ENCODE peak calls at places on chromosomes 7 and 10, in seven cellular contexts. A, X, I, O, M, L and E are unnamed samples.

GRCh38 chr10:131354380-131354779 is 42.9 kb upstream of the TCERG1L start:
- DNase-seq in X (no peak), I (no peak), L (no peak), A (no peak), O (peak), M (peak), E (peak)

GRCh38 chr7:26474596-26474995 is 182.9 kb downstream of the SNX10 start:
- DNase-seq in I (no peak), A (no peak), M (no peak), L (no peak), X (no peak), O (no peak), E (no peak)

GRCh38 chr7:55206235-55207029 is 158.7 kb upstream of the LANCL2 start:
- DNase-seq in L (no peak), A (no peak), M (no peak), X (no peak), I (no peak), O (no peak), E (no peak)

GRCh38 chr7:102404005-102404861 is 8.1 kb downstream of the PRKRIP1 start:
- DNase-seq in M (peak), X (peak), I (peak), O (peak), A (peak), L (no peak), E (peak)

GRCh38 chr10:30781571-30782542 is 152.3 kb upstream of the LYZL2 start:
- DNase-seq in X (no peak), M (no peak), O (no peak), A (peak), I (no peak), L (no peak), E (no peak)

GRCh38 chr10:18409599-18410397 is 241.6 kb downstream of the NSUN6 start:
- DNase-seq in O (no peak), A (no peak), L (no peak), X (no peak), I (no peak), M (no peak), E (no peak)

GRCh38 chr7:101632641-101633040 is 3.5 kb upstream of the MYL10 start:
- DNase-seq in O (no peak), X (no peak), I (peak), A (no peak), L (no peak), M (no peak), E (no peak)

GRCh38 chr10:47290338-47290737 is 9.7 kb upstream of the GDF10 start:
- DNase-seq in A (no peak), X (no peak), I (no peak), M (no peak), O (no peak), L (no peak), E (no peak)

GRCh38 chr7:69610675-69611037 is 12.4 kb downstream of the AUTS2 start:
- DNase-seq in I (no peak), M (no peak), L (no peak), O (no peak), A (no peak), X (no peak), E (no peak)

GRCh38 chr7:138603549-138604324 is 97.4 kb downstream of the SVOPL start:
- DNase-seq in L (no peak), X (no peak), A (no peak), I (no peak), M (no peak), O (no peak), E (peak)

GRCh38 chr7:117401293-117402002 is 25.8 kb downstream of the ASZ1 start:
- DNase-seq in M (no peak), O (peak), I (no peak), A (no peak), X (peak), L (no peak), E (peak)

GRCh38 chr10:60281792-60282353 is 107.8 kb downstream of the ANK3 start:
- DNase-seq in M (no peak), A (no peak), O (peak), I (no peak), L (no peak), X (no peak), E (no peak)

GRCh38 chr10:103612462-103613365 is 119.2 kb downstream of the NEURL1 start:
- DNase-seq in A (no peak), I (no peak), O (peak), L (no peak), X (no peak), M (no peak), E (no peak)

GRCh38 chr7:102991540-102992214 is 78.9 kb downstream of the LRRC17 start:
- DNase-seq in O (peak), I (peak), X (peak), A (no peak), L (no peak), M (no peak), E (peak)

GRCh38 chr10:32582946-32583345 is 137.0 kb downstream of the CCDC7 start:
- DNase-seq in I (no peak), O (no peak), M (no peak), L (no peak), A (no peak), X (no peak), E (no peak)

GRCh38 chr7:139774376-139774775 is 3.4 kb downstream of the HIPK2 start:
- DNase-seq in M (no peak), A (no peak), X (no peak), I (no peak), L (no peak), O (no peak), E (no peak)

GRCh38 chr7:34108150-34108549 is 202.8 kb downstream of the BMPER start:
- DNase-seq in X (no peak), M (no peak), L (no peak), I (no peak), A (no peak), O (no peak), E (no peak)

DNA sequence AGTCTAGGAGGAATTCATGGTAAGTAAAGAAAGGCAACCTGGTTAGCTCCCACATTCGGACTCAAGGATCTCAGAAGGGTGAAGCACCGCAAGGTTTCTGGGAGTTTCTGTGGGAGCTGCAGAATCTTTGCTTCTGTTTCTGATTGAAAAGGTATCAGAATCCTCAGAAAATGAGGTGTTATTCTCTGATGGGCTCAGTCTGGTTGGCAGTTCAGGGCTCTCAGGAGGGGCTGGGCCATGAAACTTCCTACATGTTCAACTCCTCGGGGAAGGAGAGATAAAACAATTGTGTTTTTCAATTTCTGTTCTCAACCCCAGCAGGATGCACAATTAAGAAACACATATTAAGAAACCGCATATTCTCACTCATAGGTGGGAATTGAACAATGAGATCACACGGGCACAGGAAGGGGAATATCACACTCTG is 9.1 kb downstream of the OR2A7 start:
- DNase-seq in L (no peak), X (no peak), I (no peak), A (peak), O (no peak), M (no peak), E (no peak)
- TF ChIP-seq SP1 in L (no peak), X (no peak), I (no peak), A (no peak), O (no peak), M (no peak), E (no peak)

GRCh38 chr10:6737758-6738463 is 157.8 kb upstream of the PRKCQ start:
- DNase-seq in A (no peak), M (no peak), X (peak), O (no peak), I (no peak), L (no peak), E (no peak)
- TF ChIP-seq SP1 in A (no peak), M (no peak), X (no peak), O (no peak), I (no peak), L (no peak), E (no peak)

DNA sequence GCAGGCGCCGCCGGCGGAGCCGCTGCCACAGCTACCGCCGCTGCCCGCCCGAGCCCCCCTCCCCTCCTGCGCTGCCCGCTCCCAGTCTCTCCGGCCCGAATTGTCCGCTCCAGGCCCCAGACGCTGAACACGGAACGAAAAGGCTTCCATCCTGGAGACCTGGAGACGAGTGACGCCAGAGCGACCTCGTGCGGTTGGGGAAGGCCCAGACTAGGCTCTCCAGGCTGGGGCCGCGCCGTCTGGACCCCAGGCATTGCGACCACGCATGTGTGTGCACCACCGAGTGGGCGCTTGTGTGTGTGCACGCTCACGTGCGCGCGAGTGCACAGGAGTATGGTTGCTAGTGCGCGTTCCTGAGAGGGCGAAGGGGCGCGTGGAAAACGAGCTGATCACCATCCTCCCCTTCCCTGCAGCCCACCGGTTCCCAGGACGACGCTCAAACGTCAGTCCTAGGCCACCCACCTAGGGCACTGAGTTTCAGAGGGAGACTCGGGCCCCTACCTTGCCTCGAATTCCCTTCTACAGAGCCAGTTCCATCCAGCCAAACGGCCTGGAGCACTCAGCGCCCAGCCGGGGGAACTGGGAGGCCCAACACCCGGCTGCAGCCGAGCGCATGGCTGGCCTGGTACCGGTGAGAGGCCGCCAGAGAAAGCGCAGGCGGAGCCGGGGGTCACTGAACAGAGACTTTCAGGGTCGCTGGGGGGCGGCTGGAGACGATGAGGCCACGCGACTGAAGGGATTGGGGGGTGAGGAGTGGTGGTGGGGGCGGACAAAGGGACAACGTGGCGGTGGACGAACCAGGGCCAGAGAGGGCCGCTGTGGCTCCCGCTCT is 11.6 kb downstream of the LBX1 start:
- DNase-seq in O (peak), I (no peak), A (peak), X (no peak), M (peak), L (no peak), E (peak)
- TF ChIP-seq SP1 in O (no peak), I (no peak), A (no peak), X (no peak), M (no peak), L (no peak), E (no peak)

DNA sequence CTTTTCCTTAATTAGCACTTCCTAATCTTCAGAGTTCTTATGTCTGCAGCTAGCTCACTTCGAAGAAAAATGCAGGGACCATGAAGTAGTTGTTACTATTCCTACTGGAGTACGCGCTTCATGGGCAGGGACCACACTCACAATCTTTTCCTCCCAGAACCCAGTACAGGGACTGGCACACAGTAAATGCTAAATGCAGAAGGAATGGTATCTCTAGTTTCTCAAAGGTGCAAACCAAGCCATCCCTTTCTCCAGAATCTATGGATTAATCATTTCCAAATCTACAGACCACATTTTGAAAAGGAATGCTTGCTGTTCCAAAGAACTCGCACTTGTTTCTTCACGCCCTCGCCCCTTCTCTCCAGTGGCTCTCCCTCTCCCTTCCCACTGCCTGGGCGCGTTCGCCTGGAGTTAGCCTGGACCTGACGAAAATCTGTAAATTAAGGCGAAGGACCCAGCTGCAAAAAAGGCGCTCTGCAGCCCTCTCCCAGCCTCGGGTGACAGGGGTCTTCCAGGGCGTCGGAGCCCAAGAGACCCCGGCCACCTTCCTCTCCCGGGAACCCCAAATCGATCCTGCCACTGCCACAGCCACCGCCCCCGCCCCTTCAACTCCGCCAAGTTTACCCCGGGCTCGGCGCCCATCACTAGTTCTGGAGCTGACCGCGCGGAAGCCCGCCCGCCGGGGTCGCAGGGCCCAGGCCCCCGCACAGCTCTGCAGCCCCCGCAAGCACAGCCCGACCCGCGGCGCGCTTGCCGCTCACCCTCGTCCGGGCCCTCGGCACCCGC is 552 bp downstream of the PDIA4 start:
- DNase-seq in I (no peak), X (no peak), L (no peak), A (no peak), O (peak), M (no peak), E (no peak)
- TF ChIP-seq SP1 in I (no peak), X (no peak), L (no peak), A (no peak), O (no peak), M (no peak), E (no peak)

GRCh38 chr10:125722811-125723210 is 3.3 kb downstream of the EDRF1 start:
- DNase-seq in M (no peak), X (no peak), L (no peak), I (no peak), A (no peak), O (no peak), E (no peak)

GRCh38 chr10:125719173-125720001 is at the start of gene EDRF1:
- DNase-seq in I (peak), M (peak), O (peak), A (peak), L (peak), X (peak), E (peak)

GRCh38 chr10:125721035-125721434 is 1.5 kb downstream of the EDRF1 start:
- DNase-seq in X (no peak), L (peak), M (no peak), I (no peak), A (no peak), O (no peak), E (no peak)

DNA sequence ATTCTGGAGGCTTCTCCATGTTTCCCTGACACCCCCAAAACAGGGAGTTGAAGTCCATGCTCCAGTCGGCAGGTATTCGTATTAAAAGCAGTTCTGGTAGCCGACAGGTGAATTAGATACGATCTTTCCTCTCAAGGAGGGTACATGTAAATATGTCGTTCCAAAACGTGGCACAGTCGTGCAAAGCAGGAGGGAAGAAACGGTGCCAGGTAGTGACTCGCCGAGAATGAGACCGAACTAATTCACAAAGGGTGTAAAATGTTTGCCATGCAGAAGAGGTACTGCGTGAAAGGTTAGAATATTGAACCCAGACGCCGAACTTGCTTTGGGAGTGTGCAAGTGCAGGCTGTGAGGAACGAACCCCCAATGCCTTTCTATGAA is 483 bp downstream of the EDRF1 start:
- DNase-seq in A (no peak), L (no peak), O (peak), I (no peak), M (no peak), X (no peak), E (peak)
- TF ChIP-seq SP1 in A (no peak), L (no peak), O (no peak), I (no peak), M (no peak), X (no peak), E (no peak)

GRCh38 chr7:52273685-52274610 is 761.5 kb upstream of the POM121L12 start:
- DNase-seq in X (no peak), A (peak), L (no peak), O (peak), M (peak), I (no peak), E (no peak)
- TF ChIP-seq SP1 in X (no peak), A (no peak), L (no peak), O (no peak), M (no peak), I (no peak), E (no peak)

DNA sequence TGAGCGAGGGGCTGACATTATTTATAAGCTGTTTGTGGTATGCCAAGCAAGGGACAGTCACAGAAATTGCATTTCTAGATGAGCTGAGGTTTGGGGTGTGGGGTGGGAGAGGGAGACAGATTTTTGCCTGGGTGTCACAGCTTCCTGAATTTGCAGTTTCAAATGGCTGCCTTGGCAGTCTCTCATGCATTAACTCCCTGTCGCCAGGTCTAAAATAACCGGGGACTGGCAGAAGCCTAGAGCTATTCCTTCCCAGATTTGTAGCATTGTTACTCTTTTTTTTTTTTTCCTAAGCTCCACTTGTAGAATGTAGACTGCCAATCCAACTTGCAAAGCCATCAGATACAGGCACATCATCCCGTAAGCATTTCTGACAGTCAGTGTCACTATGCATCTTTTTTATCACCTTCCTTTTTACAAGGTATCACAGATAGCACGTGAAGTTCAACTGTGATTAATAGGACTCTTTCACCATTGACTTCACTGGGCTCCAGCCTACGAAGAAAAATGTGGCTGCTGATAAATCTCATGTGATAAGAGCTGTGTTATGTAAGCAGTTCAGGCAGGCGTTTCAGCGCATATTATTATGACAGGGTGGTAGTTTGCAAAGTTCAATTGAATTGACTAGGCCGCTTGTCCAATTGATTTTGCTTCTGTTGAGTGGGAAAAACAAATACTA is 130.7 kb upstream of the CELF2 start:
- DNase-seq in X (no peak), I (no peak), A (no peak), O (no peak), L (no peak), M (no peak), E (no peak)
- TF ChIP-seq SP1 in X (no peak), I (no peak), A (no peak), O (no peak), L (no peak), M (no peak), E (no peak)

GRCh38 chr10:2813277-2813676 is 254.1 kb upstream of the PFKP start:
- DNase-seq in M (no peak), L (no peak), X (no peak), A (no peak), O (no peak), I (no peak), E (no peak)
- TF ChIP-seq SP1 in M (no peak), L (no peak), X (no peak), A (no peak), O (no peak), I (no peak), E (no peak)